ENCODE peak calls at places on chromosomes 7 and 10, in four cellular contexts. K is fibroblast of the aortic adventitia, U is AG04450, X is ovary. S is an unnamed sample.

GRCh38 chr7:100888529-100888987 is 957 bp downstream of the UFSP1 start:
- DNase-seq in X (no peak), K (no peak), U (no peak), S (no peak)

GRCh38 chr7:53431901-53432300 is 396.5 kb downstream of the POM121L12 start:
- DNase-seq in X (no peak), K (no peak), U (no peak), S (no peak)

GRCh38 chr10:34539533-34540315 is 275.4 kb downstream of the PARD3 start:
- DNase-seq in U (no peak), K (peak; percentile 66), X (no peak), S (no peak)

GRCh38 chr7:97026705-97027426 is 2.2 kb upstream of the DLX5 start:
- DNase-seq in X (no peak), U (no peak), K (no peak), S (no peak)

GRCh38 chr7:4801839-4802231 is 26.4 kb downstream of the AP5Z1 start:
- DNase-seq in X (no peak), U (no peak), K (no peak), S (no peak)

GRCh38 chr7:129468547-129468946 is 33.8 kb upstream of the SMKR1 start:
- DNase-seq in K (no peak), X (no peak), U (no peak), S (no peak)

GRCh38 chr10:88318803-88319202 is 264.3 kb downstream of the RNLS start:
- DNase-seq in U (no peak), K (no peak), X (no peak), S (no peak)

GRCh38 chr10:104548090-104548489 is 93.0 kb upstream of the SORCS3 start:
- DNase-seq in X (no peak), K (peak; percentile 22), U (no peak), S (peak; percentile 48)

GRCh38 chr10:33111652-33112051 is 153.6 kb upstream of the ITGB1 start:
- DNase-seq in K (no peak), U (no peak), X (no peak), S (no peak)

GRCh38 chr7:139431010-139431409 is 52.5 kb downstream of the KLRG2 start:
- DNase-seq in U (no peak), X (no peak), K (no peak), S (no peak)

GRCh38 chr7:107384025-107384424 is 85.8 kb upstream of the GPR22 start:
- DNase-seq in X (no peak), K (no peak), U (no peak), S (no peak)
- TF ChIP-seq CTCF in X (no peak), K (no peak), U (peak; percentile 1), S (peak; percentile 3)

DNA sequence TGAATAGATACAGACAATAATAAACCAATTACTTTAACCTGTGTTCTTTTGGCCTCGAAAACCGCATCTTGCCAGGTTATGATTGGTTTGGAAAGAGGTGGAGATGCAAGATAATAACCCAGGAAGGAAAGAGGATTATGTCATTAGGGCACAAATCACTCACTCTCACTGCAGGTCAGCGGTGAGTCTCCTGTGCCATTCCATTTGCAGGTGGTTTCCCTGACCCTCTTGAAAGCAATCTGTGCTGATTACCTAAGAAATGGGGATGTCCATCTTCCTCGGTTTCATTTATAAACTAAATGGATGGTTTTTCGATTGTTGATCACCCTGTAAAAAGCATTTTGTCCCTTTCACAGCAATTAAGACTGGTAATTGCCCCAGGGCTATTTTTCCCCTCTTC is 257.6 kb downstream of the IPMK start:
- DNase-seq in K (no peak), U (no peak), X (no peak), S (no peak)
- H3K4me3 ChIP-seq in K (no peak overlapping the region), U (no peak overlapping the region), X (no peak overlapping the region), S (no peak overlapping the region)

DNA sequence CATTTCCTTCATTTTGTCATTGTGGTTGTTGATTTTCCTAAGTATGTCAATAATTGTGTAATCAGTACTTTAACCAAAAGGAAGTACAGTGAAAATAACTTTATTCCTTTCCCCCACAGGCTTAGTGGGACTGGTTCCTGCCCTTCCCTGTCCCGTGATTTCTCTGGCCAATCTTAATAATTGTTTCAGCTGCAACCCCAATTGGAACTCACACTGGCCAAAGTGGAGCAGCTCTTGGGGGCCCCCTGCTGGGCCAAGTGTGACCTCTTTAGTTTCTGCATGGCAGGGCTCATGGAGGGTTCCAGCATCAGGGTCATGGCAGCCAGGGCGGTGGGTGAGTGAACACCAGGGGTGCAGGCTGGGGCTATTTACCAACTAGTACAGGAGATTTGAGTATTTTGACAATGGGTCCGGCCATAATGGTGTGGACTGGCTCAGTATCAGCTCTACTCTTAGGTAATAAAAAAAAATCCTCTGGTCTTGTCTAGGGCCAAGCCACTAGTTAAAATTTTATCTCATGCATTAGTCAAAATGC is 31.7 kb downstream of the CYCS start:
- DNase-seq in K (peak; percentile 79), X (peak; percentile 76), U (peak; percentile 30), S (peak; percentile 77)
- TF ChIP-seq CTCF in K (peak; percentile 93), X (peak; percentile 36), U (peak; percentile 92), S (peak; percentile 92)

DNA sequence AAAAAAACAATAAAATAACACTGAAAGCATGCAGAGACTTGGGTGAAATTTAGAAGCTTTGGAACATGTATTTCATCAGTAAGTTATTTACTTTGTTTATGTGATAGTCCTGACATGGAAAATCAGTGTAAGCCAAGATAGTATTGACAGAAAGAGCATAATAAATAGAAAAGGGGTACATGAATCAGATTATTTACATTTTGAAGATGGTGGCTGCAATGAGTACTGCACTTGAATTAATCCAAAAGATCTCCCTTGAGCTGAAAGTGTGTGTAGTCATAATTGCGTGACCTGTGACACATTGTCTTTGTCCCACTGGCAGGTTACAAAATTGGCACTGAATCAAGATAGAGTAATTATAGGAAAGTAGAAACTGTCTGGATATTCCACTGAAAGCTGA is 562.9 kb downstream of the GFRA1 start:
- DNase-seq in U (no peak), K (no peak), X (no peak), S (no peak)
- H3K4me3 ChIP-seq in U (no peak overlapping the region), K (no peak overlapping the region), X (no peak overlapping the region), S (no peak overlapping the region)

DNA sequence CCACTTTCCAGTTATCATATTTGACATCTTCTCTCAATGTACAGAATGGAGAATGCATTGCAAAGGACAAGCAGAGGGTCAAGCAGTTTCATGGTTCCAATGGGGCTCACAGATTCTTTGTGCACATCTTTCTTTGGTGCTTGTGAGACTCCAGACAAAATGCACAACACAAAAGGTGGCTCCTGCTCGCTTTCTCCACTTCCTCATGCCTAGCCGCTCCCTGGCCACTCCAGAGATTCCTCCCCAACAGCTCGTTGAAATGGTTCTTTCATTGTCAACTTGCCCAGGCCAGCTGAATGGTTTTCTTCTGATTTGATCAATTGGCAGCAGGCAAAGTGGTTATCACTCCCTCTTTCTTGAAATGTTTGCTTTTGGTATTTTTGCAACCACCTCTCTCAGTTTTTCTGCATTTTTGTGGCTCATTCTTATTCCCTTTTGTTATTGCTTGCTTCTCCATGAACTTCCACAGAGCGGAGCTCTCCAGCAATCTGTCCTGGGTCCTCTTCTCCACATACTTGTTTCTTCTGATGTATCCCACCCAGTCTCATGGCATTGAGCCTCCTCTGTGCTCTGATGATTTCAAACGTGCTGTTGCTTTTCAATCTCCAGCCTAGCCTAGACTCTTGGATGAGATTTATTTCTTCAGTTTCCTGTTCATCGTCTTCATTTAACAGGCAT is 507.8 kb upstream of the MKI67 start:
- DNase-seq in K (no peak), X (no peak), U (no peak), S (no peak)
- TF ChIP-seq CTCF in K (no peak), X (no peak), U (no peak), S (no peak)

GRCh38 chr7:12508005-12508404 is 62.5 kb upstream of the SCIN start:
- DNase-seq in K (no peak), X (no peak), U (no peak), S (no peak)
- H3K4me3 ChIP-seq in K (no peak overlapping the region), X (no peak overlapping the region), U (no peak overlapping the region), S (no peak overlapping the region)

DNA sequence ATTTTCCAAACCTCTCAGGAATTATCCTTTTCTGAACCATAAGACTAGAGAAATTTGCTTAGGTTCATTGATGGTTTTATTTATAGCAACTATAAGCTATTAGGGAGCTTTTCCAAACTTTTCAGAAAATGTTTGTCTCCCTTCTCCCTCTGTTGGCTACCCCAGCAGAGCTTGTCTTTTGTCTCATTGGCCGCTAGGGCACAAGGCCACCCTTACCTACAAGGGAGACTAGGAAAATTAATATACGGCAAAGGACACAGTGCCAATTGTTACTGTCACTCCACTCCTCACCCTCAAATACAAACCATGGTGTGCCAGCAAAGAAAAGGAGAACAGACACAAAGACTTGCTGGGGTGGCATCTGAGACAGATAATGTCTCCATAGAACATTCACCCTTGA is 471.4 kb downstream of the XPNPEP1 start:
- DNase-seq in U (no peak), X (no peak), K (no peak), S (no peak)
- TF ChIP-seq CTCF in U (no peak), X (no peak), K (no peak), S (no peak)

GRCh38 chr10:131310054-131310903 is 1.2 kb downstream of the TCERG1L start:
- DNase-seq in U (no peak), K (no peak), X (no peak), S (no peak)
- H3K4me3 ChIP-seq in U (no peak overlapping the region), K (no peak overlapping the region), X (no peak overlapping the region), S (no peak overlapping the region)

GRCh38 chr10:85513450-85513849 is 853.1 kb downstream of the GRID1 start:
- DNase-seq in X (no peak), K (no peak), U (no peak), S (no peak)

GRCh38 chr10:85515316-85515715 is 851.3 kb downstream of the GRID1 start:
- DNase-seq in K (no peak), X (no peak), U (no peak), S (no peak)

GRCh38 chr10:85508159-85508558 is 858.4 kb downstream of the GRID1 start:
- DNase-seq in K (no peak), X (no peak), U (no peak), S (no peak)

DNA sequence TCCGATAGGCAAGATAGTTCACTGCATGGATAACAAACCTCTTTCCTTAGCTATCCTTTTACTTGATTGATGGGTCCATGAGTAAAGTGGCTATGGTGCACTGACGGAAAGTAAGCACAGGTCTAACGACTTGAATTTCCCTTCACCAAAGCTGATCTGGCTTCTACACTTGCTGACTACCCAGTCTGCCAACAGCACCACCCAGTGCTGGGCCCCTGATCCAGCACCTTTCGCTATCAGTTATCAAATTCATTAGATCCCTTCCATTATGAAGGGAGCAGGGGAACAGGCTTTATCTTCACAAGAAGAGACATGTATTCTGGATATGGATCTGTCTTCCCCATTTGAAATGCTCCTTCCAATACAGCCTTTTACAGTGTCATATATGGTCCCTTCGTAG is 855.9 kb downstream of the GRID1 start:
- DNase-seq in U (no peak), K (no peak), X (no peak), S (no peak)
- TF ChIP-seq CTCF in U (no peak), K (no peak), X (no peak), S (no peak)

DNA sequence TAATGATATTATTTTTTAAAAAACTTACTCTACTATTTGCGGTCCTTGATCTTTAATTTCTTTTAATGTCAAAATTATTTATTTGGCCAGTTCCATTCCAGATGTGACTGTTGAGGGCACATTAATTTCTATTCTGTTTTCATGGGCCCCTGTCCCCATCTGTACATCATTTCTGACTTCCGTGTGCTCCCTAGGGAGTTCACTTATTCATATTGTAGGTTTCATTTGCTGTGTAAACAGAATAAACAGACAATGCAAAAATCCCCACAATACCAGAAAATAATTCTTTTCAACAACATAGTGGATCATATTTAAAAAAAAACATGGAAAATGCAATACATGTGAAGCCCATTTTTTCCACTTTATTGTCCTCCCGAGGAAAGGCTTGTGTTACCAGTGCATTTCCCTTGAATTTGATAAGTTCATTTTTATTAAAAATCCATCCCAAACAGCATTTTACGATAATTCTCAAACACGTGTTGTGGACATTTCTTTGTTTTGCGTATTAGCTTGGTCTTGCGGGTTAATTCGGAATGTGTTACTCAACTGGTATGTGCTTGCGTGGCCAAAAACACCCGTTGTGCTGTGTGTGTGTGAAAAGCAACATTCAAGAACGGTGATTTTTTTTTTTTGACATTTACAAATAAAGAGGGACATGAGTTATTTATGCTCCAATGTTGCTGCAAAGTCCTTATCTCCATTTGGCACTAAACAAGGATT is 138.4 kb downstream of the MGMT start:
- DNase-seq in U (no peak), K (no peak), X (no peak), S (no peak)
- H3K4me3 ChIP-seq in U (no peak overlapping the region), K (no peak overlapping the region), X (no peak overlapping the region), S (no peak overlapping the region)

S was measured in astrocyte of the spinal cord.